ENCODE peak calls at places on chromosomes 13 and 19, in four cellular contexts. C is astrocyte of the spinal cord, U is left colon, K is dorsolateral prefrontal cortex. J is an unnamed sample.

GRCh38 chr13:109010912-109011311 is 381.5 kb downstream of the MYO16 start:
- DNase-seq in C (no peak), U (no peak), K (no peak), J (no peak)

GRCh38 chr13:51643882-51644281 is 59.6 kb downstream of the WDFY2 start:
- DNase-seq in U (no peak), K (no peak), C (peak), J (no peak)

GRCh38 chr19:44869728-44870470 is 21.2 kb upstream of the TOMM40 start:
- DNase-seq in C (peak), U (peak), K (no peak), J (peak)

GRCh38 chr13:108086678-108087077 is 128.7 kb downstream of the LIG4 start:
- DNase-seq in U (no peak), K (no peak), C (peak), J (no peak)

GRCh38 chr19:17061691-17062090 is 13.6 kb downstream of the HAUS8 start:
- DNase-seq in C (no peak), U (peak), K (no peak), J (peak)

GRCh38 chr13:94435604-94436226 is 43.8 kb downstream of the DCT start:
- DNase-seq in K (no peak), C (peak), U (no peak), J (no peak)

GRCh38 chr13:23570099-23570926 is at the start of gene TNFRSF19:
- DNase-seq in U (no peak), C (peak), K (no peak), J (no peak)

GRCh38 chr19:23799321-23799720 is 40.6 kb upstream of the ZNF681 start:
- DNase-seq in K (no peak), U (no peak), C (no peak), J (no peak)

GRCh38 chr13:31638577-31638976 is 100.7 kb upstream of the RXFP2 start:
- DNase-seq in C (peak), K (no peak), U (no peak), J (no peak)

GRCh38 chr13:27128825-27129627 is 42.6 kb downstream of the USP12 start:
- DNase-seq in U (no peak), C (peak), K (no peak), J (no peak)

GRCh38 chr13:54357284-54357933 is 1328.8 kb downstream of the OLFM4 start:
- DNase-seq in K (no peak), C (no peak), U (no peak), J (no peak)

GRCh38 chr13:40063743-40064142 is 408.3 kb downstream of the COG6 start:
- DNase-seq in C (no peak), K (no peak), U (no peak), J (no peak)

GRCh38 chr13:25372275-25373081 is 704 bp downstream of the ATP8A2 start:
- DNase-seq in K (peak), C (no peak), U (no peak), J (no peak)

GRCh38 chr19:17229890-17230289 is 3.9 kb downstream of the OCEL1 start:
- DNase-seq in K (no peak), C (no peak), U (no peak), J (no peak)

GRCh38 chr19:42130254-42130573 is 2.0 kb downstream of the POU2F2 start:
- DNase-seq in C (no peak), U (no peak), K (no peak), J (no peak)

GRCh38 chr19:2282062-2282861 is at the start of gene PEAK3:
- DNase-seq in C (peak), U (peak), K (no peak), J (peak)

GRCh38 chr19:33462112-33462726 is 59.4 kb downstream of the PEPD start:
- DNase-seq in K (no peak), U (peak), C (no peak), J (no peak)

GRCh38 chr19:1806184-1807029 is 5.7 kb downstream of the ATP8B3 start:
- DNase-seq in U (no peak), K (no peak), C (no peak), J (no peak)

GRCh38 chr19:6357174-6357573 is 4.2 kb upstream of the CLPP start:
- DNase-seq in K (no peak), U (no peak), C (no peak), J (no peak)

GRCh38 chr13:29935309-29935981 is 85.0 kb upstream of the UBL3 start:
- DNase-seq in U (no peak), C (no peak), K (no peak), J (peak)

GRCh38 chr13:50636007-50636704 is 207.3 kb downstream of the DLEU7 start:
- DNase-seq in U (no peak), C (no peak), K (no peak), J (no peak)

GRCh38 chr13:77029436-77029835 is 2.5 kb upstream of the FBXL3 start:
- DNase-seq in K (no peak), U (no peak), C (no peak), J (no peak)

GRCh38 chr13:50451609-50452008 is 391.9 kb downstream of the DLEU7 start:
- DNase-seq in C (no peak), U (no peak), K (no peak), J (no peak)

GRCh38 chr13:94115054-94115453 is 364.4 kb downstream of the DCT start:
- DNase-seq in K (no peak), U (no peak), C (no peak), J (no peak)

GRCh38 chr13:112072531-112073244 is 5.7 kb downstream of the SOX1 start:
- DNase-seq in C (no peak), U (no peak), K (no peak), J (no peak)

GRCh38 chr13:40102854-40103253 is 447.4 kb downstream of the COG6 start:
- DNase-seq in U (no peak), C (peak), K (no peak), J (no peak)

GRCh38 chr19:28318469-28319179 is 894.3 kb downstream of the UQCRFS1 start:
- DNase-seq in U (no peak), C (no peak), K (no peak), J (no peak)

GRCh38 chr13:89432997-89433396 is 1761.8 kb downstream of the SLITRK5 start:
- DNase-seq in K (no peak), C (peak), U (no peak), J (no peak)

GRCh38 chr19:2376784-2377519 is 16.9 kb downstream of the TMPRSS9 start:
- DNase-seq in K (no peak), C (no peak), U (no peak), J (no peak)

GRCh38 chr19:58380037-58380735 is 644 bp downstream of the ZNF837 start:
- DNase-seq in U (no peak), C (no peak), K (no peak), J (no peak)

GRCh38 chr13:75417647-75418046 is 64.3 kb downstream of the TBC1D4 start:
- DNase-seq in U (no peak), C (no peak), K (no peak), J (no peak)

GRCh38 chr13:46184277-46184699 is 2.3 kb upstream of the LCP1 start:
- DNase-seq in U (no peak), C (no peak), K (no peak), J (peak)

GRCh38 chr19:48569814-48570213 is 17.8 kb downstream of the SULT2B1 start:
- DNase-seq in C (peak), U (no peak), K (no peak), J (no peak)

GRCh38 chr13:48411281-48412099 is 1.4 kb downstream of the LPAR6 start:
- DNase-seq in C (peak), K (no peak), U (no peak), J (no peak)

GRCh38 chr13:39284801-39285388 is 246.6 kb downstream of the NHLRC3 start:
- DNase-seq in K (no peak), C (no peak), U (no peak), J (no peak)

GRCh38 chr19:8529369-8530006 is 15.5 kb upstream of the ZNF414 start:
- DNase-seq in K (no peak), U (no peak), C (no peak), J (no peak)